ENCODE peak calls at places on chromosome 17, in eight cellular contexts. D is endothelial cell of umbilical vein, P is GM12878, B is K562, J is SK-N-SH, Q is HCT116, N is H1, R is HepG2. H is an unnamed sample.
A peak's percentile ranks its signal among the peaks of the same experiment; 100 is the strongest.

GRCh38 chr17:33651631-33652030 is 358.5 kb upstream of the ASIC2 start:
- DNase-seq in D (no peak), P (no peak), B (peak; percentile 17), J (no peak), Q (no peak), N (no peak), R (no peak), H (no peak)

GRCh38 chr17:61984826-61985225 is 57.0 kb upstream of the INTS2 start:
- DNase-seq in D (peak; percentile 62), P (no peak), B (no peak), J (no peak), Q (no peak), N (no peak), R (no peak), H (no peak)

GRCh38 chr17:16987830-16988601 is 16.1 kb upstream of the TNFRSF13B start:
- DNase-seq in D (no peak), P (peak; percentile 99), B (peak; percentile 35), J (no peak), Q (no peak), N (no peak), R (no peak), H (no peak)

GRCh38 chr17:6521636-6522035 is 34.7 kb downstream of the PITPNM3 start:
- DNase-seq in D (no peak), P (no peak), B (no peak), J (no peak), Q (no peak), N (no peak), R (no peak), H (no peak)

GRCh38 chr17:52084176-52084575 is 74.3 kb downstream of the CA10 start:
- DNase-seq in D (no peak), P (no peak), B (no peak), J (no peak), Q (no peak), N (no peak), R (no peak), H (no peak)

GRCh38 chr17:45261577-45262515 is at the start of gene SPATA32:
- DNase-seq in D (peak; percentile 43), P (no peak), B (no peak), J (peak; percentile 71), Q (no peak), N (peak; percentile 83), R (no peak), H (no peak)

GRCh38 chr17:13157656-13158055 is 139.8 kb upstream of the ELAC2 start:
- DNase-seq in D (no peak), P (no peak), B (no peak), J (no peak), Q (no peak), N (no peak), R (no peak), H (no peak)

GRCh38 chr17:70564006-70564620 is 394.8 kb downstream of the KCNJ2 start:
- DNase-seq in D (peak; percentile 70), P (no peak), B (no peak), J (no peak), Q (no peak), N (no peak), R (no peak), H (no peak)

GRCh38 chr17:79808763-79809529 is 12.1 kb upstream of the CBX8 start:
- DNase-seq in D (no peak), P (no peak), B (no peak), J (no peak), Q (peak; percentile 60), N (peak; percentile 67), R (peak; percentile 73), H (no peak)

GRCh38 chr17:21525464-21526130 is 149.4 kb downstream of the KCNJ12 start:
- DNase-seq in D (no peak), P (no peak), B (no peak), J (no peak), Q (no peak), N (peak; percentile 10), R (no peak), H (no peak)

GRCh38 chr17:13030459-13031305 is 12.9 kb upstream of the ELAC2 start:
- DNase-seq in D (peak; percentile 51), P (no peak), B (peak; percentile 52), J (peak; percentile 48), Q (no peak), N (peak; percentile 67), R (peak; percentile 30), H (no peak)

GRCh38 chr17:64502809-64503208 is 3.3 kb downstream of the DDX5 start:
- DNase-seq in D (no peak), P (no peak), B (no peak), J (no peak), Q (no peak), N (no peak), R (no peak), H (no peak)

GRCh38 chr17:43155666-43156065 is 15.3 kb upstream of the NBR1 start:
- DNase-seq in D (no peak), P (no peak), B (no peak), J (no peak), Q (no peak), N (no peak), R (no peak), H (no peak)

GRCh38 chr17:70905796-70906195 is 736.5 kb downstream of the KCNJ2 start:
- DNase-seq in D (no peak), P (no peak), B (no peak), J (no peak), Q (peak; percentile 21), N (no peak), R (no peak), H (no peak)

GRCh38 chr17:12118617-12119016 is 97.9 kb downstream of the MAP2K4 start:
- DNase-seq in D (no peak), P (no peak), B (no peak), J (no peak), Q (no peak), N (no peak), R (no peak), H (no peak)

GRCh38 chr17:61560071-61560470 is 30.9 kb downstream of the NACA2 start:
- DNase-seq in D (no peak), P (no peak), B (no peak), J (no peak), Q (no peak), N (no peak), R (no peak), H (no peak)

GRCh38 chr17:72656114-72656763 is 436.2 kb downstream of the SLC39A11 start:
- DNase-seq in D (no peak), P (no peak), B (no peak), J (no peak), Q (no peak), N (no peak), R (no peak), H (no peak)

GRCh38 chr17:39486242-39486641 is 25.0 kb downstream of the CDK12 start:
- DNase-seq in D (no peak), P (no peak), B (no peak), J (no peak), Q (no peak), N (no peak), R (no peak), H (no peak)

GRCh38 chr17:31882571-31882970 is 18.9 kb downstream of the UTP6 start:
- DNase-seq in D (no peak), P (no peak), B (no peak), J (no peak), Q (no peak), N (no peak), R (no peak), H (no peak)

GRCh38 chr17:48014603-48015037 is 23.0 kb downstream of the COPZ2 start:
- DNase-seq in D (no peak), P (no peak), B (peak; percentile 63), J (peak; percentile 81), Q (no peak), N (no peak), R (no peak), H (no peak)

GRCh38 chr17:65154770-65155589 is 17.8 kb downstream of the RGS9 start:
- DNase-seq in D (peak; percentile 35), P (no peak), B (no peak), J (no peak), Q (no peak), N (no peak), R (no peak), H (no peak)

GRCh38 chr17:55726440-55726839 is 3.8 kb upstream of the TMEM100 start:
- DNase-seq in D (peak; percentile 41), P (no peak), B (no peak), J (peak; percentile 73), Q (no peak), N (no peak), R (no peak), H (no peak)

GRCh38 chr17:74773414-74773813 is 2.7 kb downstream of the NAT9 start:
- DNase-seq in D (no peak), P (no peak), B (no peak), J (no peak), Q (no peak), N (no peak), R (no peak), H (no peak)

DNA sequence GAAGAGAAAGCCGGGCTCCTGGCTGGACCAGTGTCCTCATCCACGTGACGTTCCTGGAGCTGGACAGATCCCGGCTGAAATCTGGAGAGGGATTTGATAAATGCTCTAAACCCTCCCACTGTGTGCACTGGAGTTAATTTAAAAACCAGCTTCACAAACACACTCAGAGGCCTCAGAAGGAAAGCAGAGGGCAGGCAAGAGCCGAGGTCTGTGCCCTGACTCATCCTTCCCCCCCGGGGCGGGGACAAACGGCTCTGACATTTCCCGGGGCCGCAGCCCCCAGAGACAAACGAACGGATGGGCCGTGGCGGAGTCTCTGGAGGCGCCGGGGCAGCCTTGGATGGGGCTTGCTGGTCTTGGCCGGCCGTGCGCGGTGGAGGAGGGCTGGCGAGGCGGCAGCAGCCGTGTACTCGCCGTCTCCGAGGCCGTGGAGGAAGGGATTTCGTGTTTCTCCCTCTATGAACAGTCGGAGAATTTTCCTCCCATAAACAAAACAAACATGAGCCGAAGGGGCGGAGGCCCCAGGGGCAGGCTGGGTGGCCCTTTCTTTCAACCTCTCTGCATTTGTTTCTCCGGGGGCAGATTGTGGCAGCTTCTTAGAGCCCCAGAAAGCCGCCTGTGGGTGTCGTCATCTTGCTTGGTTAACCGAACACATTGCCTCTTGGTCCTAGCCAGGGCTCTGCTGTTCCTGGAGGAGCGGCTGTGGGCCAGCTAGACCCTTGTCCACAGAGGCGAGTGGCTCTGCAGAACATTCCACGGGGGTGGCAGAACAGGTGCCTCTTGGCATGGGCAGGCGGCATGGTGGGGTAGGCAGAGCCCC is 94.3 kb downstream of the NTN1 start:
- DNase-seq in D (peak; percentile 4), P (no peak), B (peak; percentile 14), J (peak; percentile 31), Q (no peak), N (peak; percentile 85), R (peak; percentile 4), H (no peak)
- TF ChIP-seq POLR2AphosphoS5 in D (no peak), P (no peak), B (no peak), J (no peak), Q (no peak), N (no peak), R (no peak), H (no peak)

GRCh38 chr17:9240659-9241370 is 219.5 kb downstream of the NTN1 start:
- DNase-seq in D (peak; percentile 39), P (no peak), B (peak; percentile 17), J (no peak), Q (no peak), N (no peak), R (peak; percentile 35), H (no peak)
- H3K9ac ChIP-seq in D (peak overlapping the region; percentile 48), P (no peak overlapping the region), B (peak overlapping the region; percentile 82), J (no peak overlapping the region), Q (peak overlapping the region; percentile 45), N (no peak overlapping the region), R (peak overlapping the region; percentile 58), H (peak overlapping the region; percentile 72)

GRCh38 chr17:81365601-81366585 is 29.4 kb upstream of the BAHCC1 start:
- DNase-seq in D (peak; percentile 84), P (peak; percentile 28), B (peak; percentile 60), J (peak; percentile 63), Q (peak; percentile 89), N (no peak), R (peak; percentile 72), H (no peak)
- TF ChIP-seq POLR2AphosphoS5 in D (peak; percentile 36), P (no peak), B (no peak), J (no peak), Q (peak; percentile 76), N (no peak), R (no peak), H (no peak)

GRCh38 chr17:50219345-50219744 is 17.9 kb upstream of the COL1A1 start:
- DNase-seq in D (no peak), P (no peak), B (no peak), J (no peak), Q (no peak), N (no peak), R (peak; percentile 47), H (no peak)
- H3K9ac ChIP-seq in D (no peak overlapping the region), P (no peak overlapping the region), B (no peak overlapping the region), J (peak overlapping the region; percentile 81), Q (peak overlapping the region; percentile 4), N (no peak overlapping the region), R (no peak overlapping the region), H (no peak overlapping the region)